ENCODE peak calls at places on chromosomes 6 and 20, in five cellular contexts. G, Y, B, N and V are unnamed samples.

GRCh38 chr6:148996815-148997214 is 250.0 kb downstream of the UST start:
- DNase-seq in B (no peak), N (no peak), G (no peak), Y (no peak), V (no peak)

GRCh38 chr6:21201181-21201580 is 392.4 kb upstream of the SOX4 start:
- DNase-seq in G (no peak), B (no peak), N (no peak), Y (no peak), V (no peak)

GRCh38 chr6:127102299-127102698 is 16.2 kb upstream of the RSPO3 start:
- DNase-seq in Y (no peak), G (peak), N (peak), B (no peak), V (no peak)

GRCh38 chr6:141242957-141243356 is 889.8 kb upstream of the GJE1 start:
- DNase-seq in Y (no peak), B (no peak), G (no peak), N (no peak), V (no peak)

GRCh38 chr6:157631838-157632237 is 191.2 kb upstream of the SNX9 start:
- DNase-seq in N (no peak), B (no peak), G (no peak), Y (no peak), V (no peak)

GRCh38 chr6:168292911-168293310 is 26.7 kb downstream of the DACT2 start:
- DNase-seq in B (no peak), N (peak), G (no peak), Y (no peak), V (no peak)

GRCh38 chr6:140979642-140980091 is 1153.1 kb upstream of the GJE1 start:
- DNase-seq in N (peak), B (no peak), G (no peak), Y (no peak), V (no peak)

GRCh38 chr6:11766589-11767450 is 11.8 kb downstream of the ADTRP start:
- DNase-seq in G (peak), N (peak), Y (no peak), B (no peak), V (no peak)

GRCh38 chr20:13029687-13030510 is 21.1 kb downstream of the SPTLC3 start:
- DNase-seq in G (peak), N (peak), Y (no peak), B (no peak), V (no peak)

GRCh38 chr6:108589244-108589730 is 28.6 kb downstream of the FOXO3 start:
- DNase-seq in G (peak), B (peak), N (peak), Y (peak), V (no peak)

GRCh38 chr6:130517444-130517931 is 151.7 kb downstream of the TMEM200A start:
- DNase-seq in G (no peak), B (no peak), Y (no peak), N (no peak), V (no peak)

GRCh38 chr6:130840050-130840449 is 12.8 kb downstream of the SMLR1 start:
- DNase-seq in B (no peak), G (no peak), N (no peak), Y (no peak), V (no peak)

GRCh38 chr6:43495409-43495941 is 14.7 kb downstream of the LRRC73 start:
- DNase-seq in B (no peak), N (no peak), G (no peak), Y (no peak), V (no peak)

GRCh38 chr6:18307006-18307405 is 42.7 kb upstream of the DEK start:
- DNase-seq in B (no peak), N (no peak), G (no peak), Y (no peak), V (no peak)

GRCh38 chr20:32823737-32824588 is 4.2 kb downstream of the MAPRE1 start:
- DNase-seq in Y (no peak), G (no peak), B (no peak), N (no peak), V (no peak)

GRCh38 chr20:32820000-32820697 is 395 bp downstream of the MAPRE1 start:
- DNase-seq in G (peak), Y (peak), N (peak), B (peak), V (peak)

GRCh38 chr20:32822189-32822588 is 2.4 kb downstream of the MAPRE1 start:
- DNase-seq in B (no peak), Y (no peak), G (no peak), N (no peak), V (no peak)

GRCh38 chr20:32820698-32821378 is 1.1 kb downstream of the MAPRE1 start:
- DNase-seq in B (no peak), Y (no peak), G (no peak), N (no peak), V (no peak)

GRCh38 chr20:32823078-32823477 is 3.3 kb downstream of the MAPRE1 start:
- DNase-seq in G (peak), Y (no peak), N (peak), B (no peak), V (no peak)
- TF ChIP-seq CTCF in G (no peak), Y (no peak), N (peak), B (no peak), V (peak)

DNA sequence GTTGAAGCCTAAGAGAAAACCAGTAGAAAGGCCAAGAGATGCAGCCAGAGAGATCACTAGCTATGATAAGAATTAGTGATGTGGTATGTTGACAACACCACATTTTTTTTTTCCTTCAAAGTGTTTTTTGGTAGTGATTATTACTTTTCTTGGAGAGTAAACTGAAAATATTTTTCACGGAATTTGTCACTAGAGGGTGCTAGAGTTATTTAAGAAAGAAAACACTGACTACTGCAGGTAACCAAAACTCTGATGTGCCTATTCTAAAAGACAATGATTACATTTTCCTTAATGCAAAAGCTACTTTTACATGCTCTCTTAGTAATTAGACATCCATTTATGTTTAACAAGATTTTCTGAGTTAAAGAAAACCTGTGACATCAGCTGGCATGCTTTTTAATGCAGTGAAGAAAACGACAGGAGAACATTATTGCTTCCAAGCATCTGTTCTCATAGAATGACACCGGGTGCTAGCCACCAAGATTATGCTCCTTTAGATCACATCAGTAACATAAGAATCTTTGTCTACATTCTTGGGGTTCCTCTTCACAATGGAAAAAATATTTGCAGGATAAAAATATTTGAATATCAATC is 28.8 kb downstream of the RWDD2A start:
- DNase-seq in Y (no peak), G (peak), N (peak), B (peak), V (no peak)
- TF ChIP-seq CTCF in Y (peak), G (peak), N (peak), B (peak), V (peak)

DNA sequence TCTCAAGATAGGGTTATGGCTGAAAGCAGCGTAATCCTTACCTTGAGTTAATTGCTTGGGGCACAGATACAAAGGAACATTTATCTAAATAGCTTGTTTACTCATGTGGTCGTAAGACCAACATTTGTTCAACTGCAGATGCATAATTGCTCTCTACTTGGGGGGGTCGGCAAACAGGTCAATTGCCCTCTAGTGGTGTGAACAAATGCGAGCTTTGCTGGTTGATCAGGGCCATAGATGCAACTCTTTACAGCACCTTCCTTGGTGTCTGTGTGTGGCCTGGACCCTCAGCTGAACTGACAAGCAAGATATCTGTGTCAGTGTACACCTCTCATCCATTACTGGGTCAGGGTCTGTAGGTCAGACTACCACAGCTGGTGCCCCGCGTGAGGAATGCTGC is 24.1 kb downstream of the HLA-DPA1 start:
- DNase-seq in N (no peak), Y (no peak), B (no peak), G (no peak), V (no peak)
- TF ChIP-seq CTCF in N (peak), Y (no peak), B (no peak), G (no peak), V (no peak)

DNA sequence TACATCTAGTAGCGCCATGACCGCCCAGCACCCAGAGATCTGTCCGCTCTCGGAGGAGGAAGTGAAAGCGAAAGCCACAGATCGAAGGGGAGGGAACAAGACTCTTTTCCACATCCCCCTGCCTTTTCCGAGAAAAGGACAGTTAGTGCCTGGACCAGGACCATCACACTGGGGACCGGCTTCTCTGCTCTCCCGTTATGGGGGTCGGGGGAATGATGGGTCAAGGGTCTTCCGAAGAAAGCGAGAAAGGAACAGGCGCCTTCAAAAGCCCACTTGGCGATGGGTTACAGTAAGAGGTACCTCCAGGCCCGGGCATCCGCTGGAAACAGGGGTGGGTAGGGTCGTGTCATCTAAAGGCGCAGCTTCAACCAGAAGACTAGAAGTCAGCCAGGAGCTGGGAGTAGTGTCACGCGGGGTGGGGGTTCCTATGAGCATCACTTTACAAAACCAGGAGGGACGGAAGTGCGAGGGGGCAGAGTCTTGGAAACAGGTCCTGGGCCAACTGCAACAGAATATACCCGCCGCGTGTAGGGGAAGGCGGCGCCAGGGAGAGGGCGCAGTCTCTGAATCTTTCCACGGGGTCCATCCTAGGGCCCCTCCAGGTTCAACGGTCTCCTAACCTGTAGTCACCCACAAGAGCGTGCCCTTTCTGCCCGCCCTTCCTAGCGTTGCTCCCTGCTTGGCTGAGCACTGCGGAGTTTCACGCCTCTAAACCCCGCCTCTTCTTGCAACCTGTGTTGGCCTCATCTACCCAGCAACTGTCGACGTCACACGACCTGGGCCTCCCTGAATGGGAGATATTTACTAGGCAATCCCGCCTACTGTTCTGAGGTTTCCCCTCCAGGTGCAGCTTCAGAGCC is at the start of gene PSMB8:
- DNase-seq in N (peak), B (peak), G (peak), Y (peak), V (no peak)
- TF ChIP-seq CTCF in N (peak), B (no peak), G (no peak), Y (no peak), V (peak)

GRCh38 chr20:11980263-11980662 is 62.6 kb downstream of the BTBD3 start:
- DNase-seq in G (no peak), Y (no peak), N (no peak), B (no peak), V (no peak)
- TF ChIP-seq CTCF in G (no peak), Y (no peak), N (no peak), B (no peak), V (no peak)

GRCh38 chr6:89582669-89583325 is 55.8 kb downstream of the LYRM2 start:
- DNase-seq in G (no peak), N (no peak), Y (no peak), B (no peak), V (no peak)

GRCh38 chr6:89584539-89584938 is 54.0 kb downstream of the LYRM2 start:
- DNase-seq in Y (no peak), N (no peak), B (no peak), G (no peak), V (no peak)

GRCh38 chr6:89581669-89582068 is 56.9 kb downstream of the LYRM2 start:
- DNase-seq in G (no peak), N (no peak), Y (no peak), B (no peak), V (no peak)

GRCh38 chr6:89585156-89585555 is 53.4 kb downstream of the LYRM2 start:
- DNase-seq in G (no peak), N (no peak), Y (no peak), B (no peak), V (no peak)

DNA sequence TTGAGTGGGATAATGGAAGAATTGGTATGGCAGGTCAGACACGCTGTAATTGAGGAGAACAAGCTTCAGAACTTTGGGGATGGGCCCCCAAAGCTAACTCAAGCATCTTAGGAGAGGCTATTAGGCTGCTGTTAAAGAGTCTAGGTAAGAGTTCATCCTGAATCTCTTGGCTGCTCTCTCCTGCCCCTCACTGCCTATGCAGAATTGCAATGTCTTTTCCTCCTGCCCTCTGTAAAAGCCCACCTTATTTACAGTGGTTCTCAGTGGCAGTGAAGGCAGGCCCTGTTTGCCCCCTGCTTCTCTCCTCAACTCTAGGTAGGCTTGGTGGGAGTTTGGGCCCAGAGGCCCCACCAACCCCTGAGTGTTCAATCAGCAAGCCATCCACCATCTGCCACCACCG is 55.0 kb downstream of the LYRM2 start:
- DNase-seq in N (no peak), B (no peak), G (no peak), Y (no peak), V (no peak)
- TF ChIP-seq CTCF in N (no peak), B (no peak), G (no peak), Y (no peak), V (no peak)

GRCh38 chr6:24057030-24057429 is 69.0 kb upstream of the NRSN1 start:
- DNase-seq in N (no peak), B (no peak), Y (no peak), G (no peak), V (no peak)

GRCh38 chr6:24052632-24053031 is 73.4 kb upstream of the NRSN1 start:
- DNase-seq in B (no peak), N (peak), Y (no peak), G (no peak), V (no peak)

DNA sequence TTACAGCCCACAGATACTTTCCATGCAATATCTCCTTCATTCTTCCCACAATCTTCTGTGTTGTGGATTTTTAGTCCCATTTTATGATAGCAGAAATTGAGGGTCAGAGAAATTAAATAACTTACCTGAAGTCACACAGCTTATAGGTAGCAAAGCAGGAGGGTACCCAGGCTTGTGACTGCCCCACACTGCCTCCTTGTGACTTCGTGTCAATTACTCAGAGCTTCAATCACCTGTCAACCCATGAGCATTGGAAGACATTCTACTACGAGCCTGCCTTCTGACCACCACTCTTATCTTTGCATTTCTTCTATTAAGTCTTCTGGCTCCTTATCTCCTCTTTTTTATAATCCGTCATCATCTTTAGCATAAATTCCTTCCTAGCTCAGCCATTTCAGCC is 71.6 kb upstream of the NRSN1 start:
- DNase-seq in G (no peak), Y (no peak), N (no peak), B (no peak), V (no peak)
- TF ChIP-seq CTCF in G (no peak), Y (no peak), N (peak), B (no peak), V (no peak)

GRCh38 chr20:6184086-6184485 is 61.3 kb upstream of the FERMT1 start:
- DNase-seq in B (no peak), Y (no peak), N (no peak), G (no peak), V (no peak)

GRCh38 chr20:6180531-6180930 is 57.7 kb upstream of the FERMT1 start:
- DNase-seq in N (no peak), G (no peak), Y (no peak), B (no peak), V (no peak)

DNA sequence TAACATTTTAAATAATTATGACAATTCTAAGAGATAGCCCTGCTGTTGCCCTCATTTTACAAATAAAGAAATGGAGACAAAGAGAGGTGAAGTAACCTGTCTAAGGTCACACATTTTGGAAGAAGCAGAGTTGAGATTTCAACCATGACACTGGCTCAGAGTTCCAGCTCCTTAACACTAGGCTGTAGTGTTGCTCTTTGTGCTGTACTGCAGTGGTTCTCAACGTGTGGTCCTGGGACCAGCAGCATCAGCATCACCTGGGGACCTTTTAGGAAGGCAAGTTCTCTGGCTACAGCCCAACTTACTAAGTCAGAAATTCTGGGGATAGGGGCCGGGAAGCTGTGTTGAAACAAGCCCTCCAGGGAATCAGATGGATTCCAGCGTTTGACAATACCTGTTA is 62.4 kb upstream of the FERMT1 start:
- DNase-seq in N (peak), G (no peak), Y (no peak), B (no peak), V (no peak)
- TF ChIP-seq CTCF in N (peak), G (no peak), Y (no peak), B (no peak), V (peak)